ENCODE peak calls at places on chromosomes 6 and 20, in four cellular contexts. L is K562, U is SK-N-SH, W is HCT116. O is an unnamed sample.

GRCh38 chr6:28811873-28812272 is 111.9 kb downstream of the TRIM27 start:
- DNase-seq in L (peak), U (no peak), W (no peak), O (no peak)

GRCh38 chr20:48538058-48538825 is 289.6 kb downstream of the PREX1 start:
- DNase-seq in L (no peak), U (no peak), W (peak), O (no peak)

GRCh38 chr6:115896538-115897129 is 164.1 kb downstream of the FRK start:
- DNase-seq in L (peak), U (peak), W (peak), O (peak)

GRCh38 chr6:22108199-22108598 is 188.6 kb downstream of the PRL start:
- DNase-seq in L (no peak), U (no peak), W (no peak), O (no peak)

GRCh38 chr6:44869321-44869897 is 458.7 kb upstream of the RUNX2 start:
- DNase-seq in L (no peak), U (no peak), W (no peak), O (no peak)

GRCh38 chr6:130934848-130935585 is 107.8 kb downstream of the SMLR1 start:
- DNase-seq in L (no peak), U (no peak), W (no peak), O (no peak)

GRCh38 chr6:82976179-82976578 is 89.5 kb downstream of the UBE3D start:
- DNase-seq in L (no peak), U (no peak), W (no peak), O (no peak)

GRCh38 chr6:77796824-77797809 is 144.3 kb downstream of the MEI4 start:
- DNase-seq in L (no peak), U (no peak), W (no peak), O (no peak)

GRCh38 chr6:114934079-114934478 is 591.3 kb upstream of the HS3ST5 start:
- DNase-seq in L (no peak), U (no peak), W (no peak), O (no peak)

GRCh38 chr6:17334265-17334664 is 53.1 kb downstream of the RBM24 start:
- DNase-seq in L (no peak), U (no peak), W (no peak), O (no peak)

GRCh38 chr6:11085758-11086435 is 7.7 kb upstream of the SMIM13 start:
- DNase-seq in L (no peak), U (no peak), W (no peak), O (no peak)

GRCh38 chr6:142809947-142810346 is 135.0 kb downstream of the HIVEP2 start:
- DNase-seq in L (no peak), U (no peak), W (no peak), O (no peak)

GRCh38 chr6:142811923-142812322 is 133.1 kb downstream of the HIVEP2 start:
- DNase-seq in L (no peak), U (no peak), W (no peak), O (no peak)

GRCh38 chr6:142808405-142809061 is 136.4 kb downstream of the HIVEP2 start:
- DNase-seq in L (no peak), U (no peak), W (no peak), O (no peak)

GRCh38 chr6:142816024-142816423 is 129.0 kb downstream of the HIVEP2 start:
- DNase-seq in L (no peak), U (no peak), W (no peak), O (no peak)

DNA sequence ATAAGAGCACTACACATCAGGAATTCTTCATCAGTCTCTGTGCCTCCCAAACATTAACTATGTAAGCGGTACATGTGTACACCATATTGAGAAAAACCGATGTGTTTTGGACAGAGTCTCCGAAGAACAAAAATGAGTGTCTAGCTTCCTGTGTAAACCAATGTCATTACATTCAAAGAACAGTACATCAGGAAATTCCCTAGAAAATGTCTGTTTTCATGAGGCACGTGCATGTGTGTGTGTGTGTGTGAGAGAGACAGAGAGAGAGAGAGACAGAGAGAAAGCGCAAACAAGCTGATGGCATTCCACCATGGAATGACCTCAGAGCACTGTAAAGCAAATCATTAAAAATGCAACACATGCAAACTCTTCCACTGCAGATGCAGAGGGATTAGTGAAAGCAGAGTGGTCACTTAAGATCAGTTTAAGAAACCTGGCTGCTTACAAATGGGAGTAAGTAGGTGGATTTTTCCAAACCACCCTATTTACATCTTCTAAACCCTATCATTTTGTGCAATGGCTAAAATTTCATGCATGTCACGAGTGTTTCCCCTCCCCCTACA is 133.9 kb downstream of the HIVEP2 start:
- DNase-seq in L (no peak), U (no peak), W (no peak), O (no peak)
- TF ChIP-seq JUND in L (no peak), U (no peak), W (no peak), O (no peak)

GRCh38 chr6:7542065-7542877 is 800 bp downstream of the DSP start:
- DNase-seq in L (no peak), U (peak), W (no peak), O (peak)
- TF ChIP-seq JUND in L (no peak), U (no peak), W (no peak), O (no peak)

GRCh38 chr6:85006362-85006761 is 242.0 kb upstream of the TBX18 start:
- DNase-seq in L (no peak), U (no peak), W (no peak), O (no peak)

GRCh38 chr6:85005494-85005893 is 241.1 kb upstream of the TBX18 start:
- DNase-seq in L (no peak), U (no peak), W (no peak), O (no peak)

GRCh38 chr6:85002847-85003246 is 238.4 kb upstream of the TBX18 start:
- DNase-seq in L (no peak), U (no peak), W (no peak), O (no peak)

GRCh38 chr6:85004283-85005010 is 240.0 kb upstream of the TBX18 start:
- DNase-seq in L (no peak), U (no peak), W (no peak), O (no peak)

DNA sequence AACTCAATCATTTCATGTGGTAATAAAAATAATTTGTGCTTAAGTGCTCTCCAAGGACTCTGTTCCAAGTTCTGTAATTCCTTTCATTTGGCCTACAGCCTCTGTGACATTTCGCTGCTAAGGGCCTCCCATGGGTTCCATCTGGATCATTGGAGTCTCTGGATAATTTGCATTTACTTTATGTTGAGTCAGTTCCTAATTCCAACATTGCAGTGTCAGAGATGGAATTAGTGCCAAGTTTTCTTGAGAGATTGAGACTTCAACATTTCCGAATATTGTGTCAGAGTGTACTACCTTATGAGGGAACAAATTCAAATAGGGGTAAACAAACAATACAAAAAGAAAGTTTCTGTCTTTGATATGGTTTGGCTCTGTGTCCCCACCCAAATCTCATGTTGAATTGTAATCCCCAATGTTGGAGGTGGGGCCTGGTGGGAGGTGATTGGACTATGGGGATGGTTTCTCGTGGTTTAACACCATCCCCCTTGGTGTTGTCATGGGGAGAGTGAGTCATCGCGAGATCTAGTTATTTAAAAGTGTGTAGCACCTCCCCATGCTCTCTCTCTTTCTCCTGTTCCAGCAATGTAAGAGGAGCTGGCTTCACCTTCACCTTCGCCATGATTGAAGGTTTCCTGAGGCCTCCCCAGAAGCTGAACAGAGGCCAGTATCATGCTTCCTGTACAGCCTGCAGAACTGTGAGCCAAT is 244.1 kb upstream of the TBX18 start:
- DNase-seq in L (no peak), U (no peak), W (no peak), O (no peak)
- TF ChIP-seq JUND in L (no peak), U (no peak), W (no peak), O (no peak)

GRCh38 chr6:25454141-25454540 is 175.0 kb downstream of the CARMIL1 start:
- DNase-seq in L (no peak), U (no peak), W (no peak), O (no peak)
- TF ChIP-seq JUND in L (no peak), U (no peak), W (no peak), O (no peak)

GRCh38 chr6:9554806-9555205 is 860.1 kb downstream of the TFAP2A start:
- DNase-seq in L (no peak), U (no peak), W (no peak), O (no peak)

GRCh38 chr6:9553002-9553401 is 861.9 kb downstream of the TFAP2A start:
- DNase-seq in L (no peak), U (no peak), W (no peak), O (no peak)

GRCh38 chr6:9554351-9554750 is 860.5 kb downstream of the TFAP2A start:
- DNase-seq in L (no peak), U (no peak), W (no peak), O (no peak)
- TF ChIP-seq JUND in L (no peak), U (no peak), W (no peak), O (no peak)

DNA sequence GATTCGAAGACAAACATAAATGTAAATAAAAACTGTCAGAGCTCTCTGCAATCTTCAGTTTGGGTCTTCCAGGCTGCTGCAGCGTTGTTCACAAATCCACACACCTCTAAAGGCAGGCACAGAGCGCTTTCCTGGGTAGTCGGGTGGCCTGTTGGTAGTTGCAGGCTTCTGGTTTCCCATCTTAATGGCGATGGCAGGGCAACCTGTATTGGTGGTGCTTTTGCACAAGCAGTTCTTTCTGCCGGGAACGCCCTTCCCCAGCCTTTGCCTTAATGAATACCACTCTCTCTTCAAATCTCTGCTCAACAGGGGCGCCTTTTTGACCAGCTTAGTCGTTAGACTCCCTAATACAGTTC is 723 bp upstream of the IFT52 start:
- DNase-seq in L (no peak), U (peak), W (no peak), O (no peak)
- TF ChIP-seq JUND in L (no peak), U (no peak), W (no peak), O (no peak)

GRCh38 chr6:157281570-157281969 is 41.7 kb downstream of the TMEM242 start:
- DNase-seq in L (peak), U (peak), W (no peak), O (peak)
- TF ChIP-seq JUND in L (no peak), U (no peak), W (no peak), O (no peak)